ENCODE peak calls at places on chromosomes 4 and X, in four cellular contexts. R is cardiac muscle cell, V is kidney, C is AG09309. H is an unnamed sample.

GRCh38 chrX:49840679-49841078 is 11.6 kb downstream of the PAGE4 start:
- DNase-seq in R (peak), V (peak), C (no peak), H (peak)

GRCh38 chr4:24174622-24175021 is 284.8 kb upstream of the PPARGC1A start:
- DNase-seq in R (no peak), V (no peak), C (no peak), H (peak)

GRCh38 chr4:5746250-5746649 is 35.2 kb downstream of the EVC start:
- DNase-seq in R (no peak), V (no peak), C (no peak), H (no peak)

GRCh38 chr4:16337936-16338335 is 111.7 kb upstream of the TAPT1 start:
- DNase-seq in R (no peak), V (no peak), C (no peak), H (peak)

GRCh38 chr4:26022346-26022891 is 108.4 kb downstream of the SMIM20 start:
- DNase-seq in R (no peak), V (no peak), C (peak), H (peak)

GRCh38 chr4:40699648-40700047 is 50.1 kb upstream of the NSUN7 start:
- DNase-seq in R (no peak), V (no peak), C (peak), H (no peak)

GRCh38 chr4:147310312-147310711 is 170.6 kb upstream of the EDNRA start:
- DNase-seq in R (no peak), V (no peak), C (no peak), H (no peak)

GRCh38 chr4:25161599-25161960 is 1.3 kb upstream of the SEPSECS start:
- DNase-seq in R (no peak), V (no peak), C (no peak), H (peak)

GRCh38 chr4:128596115-128596514 is 213.4 kb upstream of the JADE1 start:
- DNase-seq in R (no peak), V (no peak), C (no peak), H (no peak)

GRCh38 chr4:72969957-72970356 is 99.6 kb downstream of the COX18 start:
- DNase-seq in R (peak), V (no peak), C (no peak), H (no peak)

GRCh38 chr4:41865306-41865980 is 69.8 kb upstream of the TMEM33 start:
- DNase-seq in R (no peak), V (no peak), C (no peak), H (no peak)

GRCh38 chr4:180500146-180500545 is 1743.1 kb upstream of the TENM3 start:
- DNase-seq in R (no peak), V (no peak), C (no peak), H (no peak)

GRCh38 chr4:139368990-139369389 is 66.7 kb upstream of the NDUFC1 start:
- DNase-seq in R (no peak), V (no peak), C (no peak), H (no peak)

GRCh38 chrX:148049441-148049840 is 68.3 kb downstream of the FMR1NB start:
- DNase-seq in R (peak), V (no peak), C (no peak), H (peak)

GRCh38 chr4:86664959-86665358 is 70.8 kb downstream of the PTPN13 start:
- DNase-seq in R (no peak), V (no peak), C (peak), H (peak)

GRCh38 chr4:63620271-63620670 is 789.0 kb downstream of the TECRL start:
- DNase-seq in R (no peak), V (no peak), C (no peak), H (no peak)

GRCh38 chrX:49233887-49234555 is 881 bp upstream of the CACNA1F start:
- DNase-seq in R (no peak), V (peak), C (no peak), H (no peak)

GRCh38 chrX:21723097-21723496 is 34.8 kb downstream of the SMPX start:
- DNase-seq in R (peak), V (no peak), C (no peak), H (no peak)

GRCh38 chrX:17020828-17021821 is 74.7 kb downstream of the REPS2 start:
- DNase-seq in R (no peak), V (no peak), C (no peak), H (no peak)

GRCh38 chr4:140640150-140640748 is 71.5 kb upstream of the UCP1 start:
- DNase-seq in R (no peak), V (no peak), C (no peak), H (no peak)

GRCh38 chr4:163392328-163392727 is 48.6 kb downstream of the NPY5R start:
- DNase-seq in R (no peak), V (no peak), C (no peak), H (no peak)

GRCh38 chrX:39811391-39811790 is 286.4 kb downstream of the BCOR start:
- DNase-seq in R (no peak), V (no peak), C (no peak), H (no peak)

GRCh38 chrX:77962068-77962902 is 7.2 kb downstream of the PGAM4 start:
- DNase-seq in R (no peak), V (no peak), C (no peak), H (peak)

GRCh38 chrX:109871489-109871888 is 131.4 kb upstream of the TMEM164 start:
- DNase-seq in R (no peak), V (no peak), C (no peak), H (no peak)

GRCh38 chrX:123673813-123674212 is 59.0 kb downstream of the THOC2 start:
- DNase-seq in R (no peak), V (no peak), C (no peak), H (no peak)

GRCh38 chrX:131836161-131836560 is 186.9 kb upstream of the STK26 start:
- DNase-seq in R (no peak), V (no peak), C (no peak), H (no peak)

GRCh38 chr4:123621072-123621705 is 224.6 kb downstream of the SPRY1 start:
- DNase-seq in R (no peak), V (no peak), C (peak), H (no peak)

GRCh38 chr4:40629401-40630334 is at the start of gene RBM47:
- DNase-seq in R (peak), V (peak), C (no peak), H (peak)

GRCh38 chr4:44186096-44186849 is 262.3 kb downstream of the KCTD8 start:
- DNase-seq in R (no peak), V (no peak), C (no peak), H (no peak)

GRCh38 chrX:154374361-154375155 is at the start of gene FLNA:
- DNase-seq in R (peak), V (peak), C (no peak), H (no peak)

GRCh38 chrX:100994352-100995281 is 25.1 kb downstream of the ARL13A start:
- DNase-seq in R (no peak), V (no peak), C (no peak), H (peak)

GRCh38 chrX:134571831-134572230 is 86.4 kb downstream of the PLAC1 start:
- DNase-seq in R (no peak), V (no peak), C (no peak), H (no peak)

GRCh38 chrX:134569306-134569705 is 89.0 kb downstream of the PLAC1 start:
- DNase-seq in R (no peak), V (no peak), C (no peak), H (no peak)

GRCh38 chrX:134572816-134573682 is 85.2 kb downstream of the PLAC1 start:
- DNase-seq in R (no peak), V (no peak), C (no peak), H (peak)

GRCh38 chrX:134570509-134570846 is 87.8 kb downstream of the PLAC1 start:
- DNase-seq in R (peak), V (no peak), C (no peak), H (no peak)

DNA sequence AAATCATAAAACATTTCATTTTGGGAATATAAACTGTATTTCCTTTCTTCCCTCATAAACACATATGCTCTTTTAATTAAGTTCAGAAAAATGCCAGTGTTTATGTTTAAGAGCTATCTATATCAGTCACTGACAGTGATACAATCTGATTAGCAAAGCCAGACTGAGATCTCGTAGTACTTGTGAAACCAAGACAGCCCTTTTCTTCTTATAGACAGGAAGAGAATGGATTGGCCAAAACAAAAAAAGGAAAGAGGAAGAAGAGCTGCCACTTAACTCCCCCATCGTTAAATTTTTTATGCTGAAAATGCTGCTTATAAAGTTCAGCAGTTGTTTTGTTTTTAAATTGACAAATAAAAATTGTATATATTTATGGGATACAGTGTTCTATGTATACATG is 87.4 kb downstream of the PLAC1 start:
- DNase-seq in R (no peak), V (no peak), C (no peak), H (no peak)
- TF ChIP-seq CTCF in R (no peak), V (no peak), C (no peak), H (no peak)

GRCh38 chr4:121381148-121381462 is 287 bp upstream of the QRFPR start:
- DNase-seq in R (no peak), V (no peak), C (no peak), H (no peak)
- H3K4me3 ChIP-seq in R (peak), V (peak), C (peak), H (no peak)

GRCh38 chrX:152823657-152824056 is 6.9 kb downstream of the CETN2 start:
- DNase-seq in R (no peak), V (no peak), C (no peak), H (no peak)
- TF ChIP-seq CTCF in R (no peak), V (no peak), C (no peak), H (no peak)

GRCh38 chr4:915595-915994 is 16.5 kb downstream of the GAK start:
- DNase-seq in R (no peak), V (no peak), C (no peak), H (no peak)
- H3K4me3 ChIP-seq in R (no peak), V (peak), C (no peak), H (no peak)

GRCh38 chr4:121283319-121283718 is 97.5 kb downstream of the QRFPR start:
- DNase-seq in R (no peak), V (no peak), C (no peak), H (no peak)

GRCh38 chr4:121278811-121279368 is 101.9 kb downstream of the QRFPR start:
- DNase-seq in R (no peak), V (no peak), C (peak), H (no peak)

GRCh38 chr4:121273191-121273590 is 107.6 kb downstream of the QRFPR start:
- DNase-seq in R (no peak), V (no peak), C (no peak), H (peak)

GRCh38 chr4:121272526-121272925 is 108.3 kb downstream of the QRFPR start:
- DNase-seq in R (no peak), V (no peak), C (no peak), H (peak)

DNA sequence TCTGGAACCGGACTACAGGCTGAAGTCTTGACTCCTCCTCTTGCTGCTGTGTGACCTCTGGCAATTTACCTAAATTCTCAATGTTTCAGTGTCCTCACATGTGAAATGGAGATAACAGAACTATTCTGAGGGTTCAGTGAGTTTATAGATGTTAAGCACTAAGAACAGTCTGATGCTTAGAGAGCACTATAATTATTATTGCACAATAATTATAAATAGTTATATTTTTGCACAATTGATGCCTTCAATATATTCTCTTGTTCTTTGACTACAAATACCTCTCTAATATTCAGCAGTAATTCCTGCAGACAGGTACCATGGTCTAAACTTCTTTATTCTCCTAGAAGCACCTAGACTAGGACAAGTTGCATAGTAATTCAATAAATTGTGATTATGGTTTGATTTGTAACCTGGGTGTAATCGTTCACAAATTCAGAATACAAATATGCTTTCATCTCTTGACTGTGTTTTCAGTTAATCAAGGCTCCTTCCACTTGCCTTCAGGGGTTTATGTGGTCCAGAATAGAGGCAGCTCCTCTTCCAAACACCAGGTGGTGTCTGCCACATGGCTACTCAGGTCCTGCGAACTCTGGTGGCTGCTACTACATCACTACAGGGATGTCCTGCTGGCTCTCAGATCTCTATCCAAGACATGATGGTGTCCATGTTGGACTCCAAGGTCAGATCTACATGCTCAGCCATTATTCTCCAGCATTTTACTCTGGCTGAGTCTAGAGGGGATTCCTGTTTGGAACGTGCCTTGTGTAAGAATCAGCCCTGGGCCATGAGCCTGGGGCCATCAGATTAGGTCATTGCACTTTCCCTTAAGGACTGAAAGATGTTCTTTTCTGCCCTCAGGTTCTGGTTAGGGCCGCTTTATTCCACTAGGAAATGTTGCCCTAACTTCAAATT is 103.4 kb downstream of the QRFPR start:
- DNase-seq in R (peak), V (no peak), C (no peak), H (peak)
- TF ChIP-seq CTCF in R (no peak), V (no peak), C (peak), H (peak)

GRCh38 chrX:119895843-119896326 is at the start of gene AKAP14:
- DNase-seq in R (no peak), V (no peak), C (no peak), H (no peak)
- H3K4me3 ChIP-seq in R (no peak), V (no peak), C (no peak), H (no peak)